ENCODE peak calls at places on chromosomes 1 and 21, in five cellular contexts. J is GM23338; N is CD4-positive, alpha-beta memory T cell; A is upper lobe of left lung; D is choroid plexus epithelial cell. R is an unnamed sample.

GRCh38 chr1:215526147-215526845 is 40.8 kb upstream of the KCTD3 start:
- DNase-seq in J (peak), N (no peak), A (no peak), D (peak), R (no peak)

GRCh38 chr1:168907781-168908180 is 178.8 kb upstream of the DPT start:
- DNase-seq in J (no peak), N (no peak), A (no peak), D (no peak), R (no peak)

GRCh38 chr1:198497326-198498220 is 42.9 kb downstream of the ATP6V1G3 start:
- DNase-seq in J (no peak), N (no peak), A (peak), D (peak), R (peak)

GRCh38 chr1:208731976-208732821 is 488.0 kb upstream of the PLXNA2 start:
- DNase-seq in J (no peak), N (no peak), A (no peak), D (no peak), R (peak)

GRCh38 chr1:21302747-21303715 is 12.8 kb upstream of the ECE1 start:
- DNase-seq in J (no peak), N (no peak), A (no peak), D (peak), R (no peak)

GRCh38 chr1:95916616-95917015 is 682.6 kb downstream of the RWDD3 start:
- DNase-seq in J (peak), N (no peak), A (no peak), D (peak), R (no peak)

GRCh38 chr1:231986631-231987291 is 360.2 kb downstream of the DISC1 start:
- DNase-seq in J (no peak), N (no peak), A (no peak), D (peak), R (no peak)

GRCh38 chr1:23911924-23912323 is 1.2 kb downstream of the CNR2 start:
- DNase-seq in J (no peak), N (no peak), A (no peak), D (no peak), R (no peak)

GRCh38 chr1:91791691-91792392 is 94.1 kb downstream of the TGFBR3 start:
- DNase-seq in J (no peak), N (no peak), A (no peak), D (no peak), R (no peak)

GRCh38 chr1:5423109-5423508 is 569.1 kb downstream of the NPHP4 start:
- DNase-seq in J (no peak), N (no peak), A (no peak), D (no peak), R (no peak)

GRCh38 chr1:2789164-2789985 is 12.1 kb downstream of the TTC34 start:
- DNase-seq in J (peak), N (no peak), A (peak), D (no peak), R (no peak)

GRCh38 chr21:37220433-37220980 is 46.6 kb downstream of the VPS26C start:
- DNase-seq in J (peak), N (no peak), A (peak), D (peak), R (no peak)

GRCh38 chr1:3237570-3237969 is 168.6 kb downstream of the PRDM16 start:
- DNase-seq in J (no peak), N (no peak), A (peak), D (no peak), R (no peak)

GRCh38 chr1:48943826-48944225 is 167.1 kb upstream of the BEND5 start:
- DNase-seq in J (no peak), N (no peak), A (no peak), D (no peak), R (no peak)

GRCh38 chr1:51236548-51237312 is 657 bp downstream of the RNF11 start:
- DNase-seq in J (peak), N (peak), A (peak), D (peak), R (no peak)

GRCh38 chr1:65193129-65193528 is 45.1 kb downstream of the AK4 start:
- DNase-seq in J (no peak), N (no peak), A (no peak), D (no peak), R (no peak)

GRCh38 chr1:57934745-57935144 is 510.9 kb upstream of the DAB1 start:
- DNase-seq in J (no peak), N (no peak), A (no peak), D (no peak), R (no peak)

GRCh38 chr1:41537788-41538351 is 53.4 kb upstream of the EDN2 start:
- DNase-seq in J (no peak), N (no peak), A (peak), D (peak), R (no peak)

GRCh38 chr1:57423135-57424131 is at the start of gene DAB1:
- DNase-seq in J (peak), N (no peak), A (no peak), D (peak), R (no peak)

GRCh38 chr1:99758073-99758511 is 8.3 kb downstream of the FRRS1 start:
- DNase-seq in J (peak), N (no peak), A (no peak), D (no peak), R (no peak)

GRCh38 chr1:180173952-180174351 is 19.3 kb downstream of the QSOX1 start:
- DNase-seq in J (no peak), N (no peak), A (peak), D (no peak), R (no peak)

GRCh38 chr1:229623838-229624237 is 2.1 kb downstream of the TAF5L start:
- DNase-seq in J (no peak), N (no peak), A (no peak), D (no peak), R (no peak)

GRCh38 chr1:20165522-20165951 is 20.4 kb upstream of the UBXN10 start:
- DNase-seq in J (peak), N (no peak), A (no peak), D (peak), R (no peak)

GRCh38 chr1:1253314-1253713 is 6.8 kb upstream of the C1QTNF12 start:
- DNase-seq in J (no peak), N (no peak), A (no peak), D (no peak), R (no peak)

GRCh38 chr1:182301467-182302198 is 90.0 kb downstream of the GLUL start:
- DNase-seq in J (peak), N (no peak), A (peak), D (peak), R (no peak)

GRCh38 chr1:192445849-192446489 is 129.2 kb downstream of the RGS21 start:
- DNase-seq in J (peak), N (no peak), A (peak), D (peak), R (peak)

GRCh38 chr1:186849824-186850223 is 21.1 kb downstream of the PLA2G4A start:
- DNase-seq in J (no peak), N (no peak), A (no peak), D (peak), R (no peak)

GRCh38 chr1:24955779-24956365 is 25.8 kb upstream of the RUNX3 start:
- DNase-seq in J (no peak), N (peak), A (no peak), D (no peak), R (no peak)

GRCh38 chr1:19124273-19124672 is 85.8 kb downstream of the UBR4 start:
- DNase-seq in J (no peak), N (no peak), A (no peak), D (no peak), R (no peak)

GRCh38 chr21:33940846-33941245 is 25.2 kb upstream of the ATP5PO start:
- DNase-seq in J (no peak), N (no peak), A (no peak), D (peak), R (no peak)

GRCh38 chr1:162386292-162387225 is 5.0 kb downstream of the C1orf226 start:
- DNase-seq in J (no peak), N (no peak), A (no peak), D (no peak), R (no peak)

GRCh38 chr21:41494242-41494641 is 13.7 kb downstream of the TMPRSS2 start:
- DNase-seq in J (no peak), N (no peak), A (no peak), D (no peak), R (no peak)

GRCh38 chr1:156957634-156958033 is 37.2 kb downstream of the LRRC71 start:
- DNase-seq in J (no peak), N (no peak), A (no peak), D (no peak), R (no peak)

GRCh38 chr1:37056201-37056764 is 22.0 kb upstream of the GRIK3 start:
- DNase-seq in J (no peak), N (no peak), A (no peak), D (no peak), R (no peak)

GRCh38 chr1:174689524-174689923 is 241.8 kb downstream of the GPR52 start:
- DNase-seq in J (no peak), N (no peak), A (no peak), D (no peak), R (no peak)

DNA sequence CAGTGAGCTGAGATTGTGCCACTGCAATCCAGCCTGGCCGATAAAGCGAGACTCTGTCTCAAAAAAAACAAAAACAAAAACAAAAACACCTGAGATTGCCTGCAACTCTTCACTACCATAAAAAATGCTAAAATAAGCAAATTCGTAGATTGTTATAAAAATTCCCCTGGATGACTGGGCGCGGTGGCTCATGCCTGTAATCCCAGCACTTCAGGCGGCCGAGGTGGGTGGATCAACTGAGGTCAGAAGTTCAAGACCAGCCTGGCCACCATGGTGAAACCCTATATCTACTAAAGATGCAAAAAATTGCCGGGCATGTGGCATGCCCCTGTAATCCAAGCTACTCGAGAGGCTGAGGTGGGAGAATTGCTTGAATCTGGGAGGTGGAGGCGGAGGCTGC is 10.7 kb downstream of the MED18 start:
- DNase-seq in J (no peak), N (no peak), A (no peak), D (no peak), R (no peak)
- H3K4me3 ChIP-seq in J (no peak), N (no peak), A (no peak), D (no peak), R (no peak)

DNA sequence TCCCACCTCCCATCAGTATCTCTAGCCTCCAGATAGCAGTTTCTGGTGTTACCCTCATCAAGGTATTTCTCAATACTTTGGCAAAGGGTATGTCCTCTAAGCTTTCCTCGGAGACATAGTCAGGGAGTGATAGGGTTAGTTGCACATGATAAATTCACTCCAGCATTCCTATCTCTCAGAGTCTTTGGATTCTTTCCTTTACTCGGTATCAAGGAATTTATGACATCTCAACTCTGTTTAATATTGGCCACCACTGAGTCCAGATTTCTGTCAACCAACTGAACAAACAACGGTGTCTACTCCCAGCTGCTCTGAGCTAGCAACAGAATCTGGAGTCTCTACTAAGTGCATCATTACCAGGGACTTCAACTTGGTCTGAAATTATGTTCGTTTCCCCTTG is 233.4 kb downstream of the TM2D1 start:
- DNase-seq in J (no peak), N (no peak), A (no peak), D (peak), R (no peak)
- H3K4me3 ChIP-seq in J (no peak), N (no peak), A (no peak), D (no peak), R (no peak)

DNA sequence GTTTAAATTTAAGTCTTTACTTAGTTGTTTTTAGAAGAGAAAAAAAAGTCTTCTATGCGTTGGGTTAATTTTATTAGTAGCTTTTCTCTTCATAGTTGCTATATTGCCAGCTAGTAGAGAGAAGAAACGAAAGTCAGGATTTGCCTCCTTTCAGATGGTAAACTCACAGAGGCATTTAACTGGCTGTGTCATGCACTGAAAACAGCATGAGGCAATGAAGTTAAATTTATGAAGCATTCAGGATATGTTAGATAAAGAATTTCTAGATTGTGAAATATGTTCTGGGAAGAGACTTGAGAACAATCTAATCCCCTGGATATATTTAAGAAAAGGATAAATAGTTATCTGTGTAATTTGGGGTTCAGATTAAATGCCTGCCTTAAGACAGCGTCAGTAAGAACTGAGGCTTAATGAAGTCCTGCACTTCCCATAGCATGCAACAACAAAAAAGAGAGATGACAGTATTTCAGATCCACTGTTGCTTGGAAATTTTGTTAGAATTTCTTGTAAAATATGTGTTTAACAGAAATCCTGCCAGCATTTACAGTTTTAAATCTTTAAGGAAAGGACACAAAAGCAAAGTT is 1.7 kb downstream of the ANGPTL1 start:
- DNase-seq in J (peak), N (no peak), A (no peak), D (peak), R (no peak)
- H3K4me3 ChIP-seq in J (peak), N (no peak), A (peak), D (peak), R (no peak)

DNA sequence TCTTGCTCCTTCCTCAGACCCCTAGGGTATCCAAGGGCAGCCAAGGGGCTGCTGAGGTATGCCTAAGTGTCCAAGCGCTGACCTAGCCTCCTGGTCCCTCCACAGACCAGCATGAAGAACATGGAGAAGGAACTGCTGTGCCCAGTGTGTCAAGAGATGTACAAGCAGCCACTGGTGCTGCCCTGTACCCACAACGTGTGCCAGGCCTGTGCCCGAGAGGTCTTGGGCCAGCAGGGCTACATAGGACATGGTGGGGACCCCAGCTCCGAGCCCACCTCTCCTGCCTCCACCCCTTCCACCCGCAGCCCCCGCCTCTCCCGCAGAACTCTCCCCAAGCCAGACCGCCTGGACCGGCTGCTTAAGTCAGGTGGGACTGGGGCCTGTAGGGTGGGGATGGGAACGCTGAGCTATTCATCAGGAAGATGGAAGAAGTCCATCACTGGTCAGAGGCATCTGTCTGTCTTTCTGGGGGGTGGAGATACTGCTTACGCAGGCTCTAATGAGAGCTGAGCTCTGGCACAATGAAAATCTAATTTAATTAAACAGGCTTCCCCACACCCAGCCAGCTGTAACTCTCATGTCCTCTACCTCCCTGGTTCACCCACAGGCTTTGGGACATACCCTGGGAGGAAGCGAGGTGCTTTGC is 1.8 kb downstream of the TRIM46 start:
- DNase-seq in J (no peak), N (peak), A (peak), D (no peak), R (no peak)
- H3K4me3 ChIP-seq in J (peak), N (no peak), A (no peak), D (peak), R (no peak)

GRCh38 chr1:240692339-240692705 is 80.4 kb upstream of the GREM2 start:
- DNase-seq in J (no peak), N (no peak), A (no peak), D (no peak), R (no peak)
- H3K4me3 ChIP-seq in J (no peak), N (no peak), A (no peak), D (no peak), R (no peak)

GRCh38 chr1:15192916-15193550 is 39.5 kb downstream of the TMEM51 start:
- DNase-seq in J (no peak), N (no peak), A (no peak), D (no peak), R (no peak)
- H3K4me3 ChIP-seq in J (no peak), N (no peak), A (no peak), D (no peak), R (no peak)

DNA sequence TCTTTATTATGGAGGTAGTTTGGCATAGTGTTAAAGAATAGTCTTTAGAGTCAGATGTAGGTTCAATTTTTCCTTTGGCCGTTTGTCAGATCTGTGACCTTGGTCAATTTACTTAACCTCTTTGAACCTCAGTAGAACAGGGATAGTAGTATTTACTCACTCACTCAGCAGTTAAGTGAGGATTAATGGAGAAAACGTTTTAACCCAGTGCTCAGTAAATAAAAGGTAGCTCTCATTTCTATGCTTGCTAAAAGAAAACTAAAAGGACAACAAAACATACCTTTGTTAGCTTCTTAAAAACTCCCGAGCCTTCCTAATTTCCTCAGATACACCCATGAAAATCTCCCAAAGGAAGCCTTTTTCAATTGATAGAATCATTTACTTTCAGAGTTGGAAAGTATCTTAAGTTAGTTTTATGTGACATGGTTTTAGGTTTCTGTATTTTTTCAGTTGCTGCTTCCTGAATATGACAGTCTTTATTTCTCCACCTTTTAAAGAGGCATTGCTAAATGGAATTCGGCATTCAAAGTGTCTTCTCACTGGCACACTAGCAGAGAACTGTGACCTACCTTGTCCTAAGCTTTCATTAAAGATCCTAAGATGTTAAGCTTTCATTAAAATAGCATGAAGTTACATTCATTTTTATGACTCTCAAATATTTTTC is 7.8 kb downstream of the ABCD3 start:
- DNase-seq in J (no peak), N (no peak), A (no peak), D (no peak), R (no peak)
- H3K4me3 ChIP-seq in J (no peak), N (no peak), A (peak), D (no peak), R (no peak)

GRCh38 chr21:44085491-44086321 is 21.5 kb upstream of the PWP2 start:
- DNase-seq in J (no peak), N (no peak), A (no peak), D (no peak), R (no peak)

GRCh38 chr21:44084496-44085241 is 22.5 kb upstream of the PWP2 start:
- DNase-seq in J (no peak), N (no peak), A (no peak), D (no peak), R (no peak)

GRCh38 chr21:44082648-44083436 is 24.4 kb upstream of the PWP2 start:
- DNase-seq in J (no peak), N (no peak), A (no peak), D (no peak), R (no peak)

GRCh38 chr21:44086636-44087425 is 20.4 kb upstream of the PWP2 start:
- DNase-seq in J (no peak), N (no peak), A (no peak), D (no peak), R (no peak)

GRCh38 chr21:44083631-44084291 is 23.4 kb upstream of the PWP2 start:
- DNase-seq in J (no peak), N (peak), A (peak), D (peak), R (no peak)
- H3K4me3 ChIP-seq in J (no peak), N (peak), A (no peak), D (no peak), R (no peak)

DNA sequence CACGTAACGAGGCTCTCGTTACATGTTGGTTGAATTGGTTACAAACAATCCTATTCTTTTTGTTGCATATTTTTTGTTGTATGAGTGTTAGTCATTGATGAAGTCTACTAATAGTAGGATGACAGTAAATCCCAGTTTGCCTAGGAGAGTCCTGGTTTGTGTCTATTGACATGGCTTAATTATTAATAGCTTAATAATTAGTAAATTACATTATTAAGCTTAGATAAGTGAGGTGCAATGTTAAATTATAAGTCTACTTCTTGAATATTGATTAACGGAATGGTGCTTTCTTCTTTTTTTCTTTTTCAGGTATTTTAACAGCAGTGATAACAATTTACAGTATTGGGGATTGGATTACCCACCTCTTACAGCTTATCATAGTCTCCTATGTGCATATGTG is 34.5 kb downstream of the ALG6 start:
- DNase-seq in J (no peak), N (no peak), A (no peak), D (no peak), R (no peak)
- H3K4me3 ChIP-seq in J (no peak), N (no peak), A (no peak), D (no peak), R (no peak)